ENCODE peak calls at places on chromosomes 5 and 9, in ten cellular contexts. J is ovary; Y is endothelial cell of umbilical vein; R is heart right ventricle; Z is AG09309; B is IMR-90; S is adrenal gland; V is CD8-positive, alpha-beta T cell; N is DND-41; C is Panc1. P is an unnamed sample.

GRCh38 chr5:88876714-88877113 is 6.3 kb downstream of the MEF2C start:
- DNase-seq in J (no peak), Y (no peak), R (no peak), Z (no peak), B (no peak), S (no peak), V (no peak), N (no peak), C (no peak), P (no peak)

GRCh38 chr5:23450187-23450586 is 57.2 kb upstream of the PRDM9 start:
- DNase-seq in J (no peak), Y (no peak), R (no peak), Z (no peak), B (no peak), S (no peak), V (no peak), N (no peak), C (no peak), P (no peak)

GRCh38 chr5:94613583-94613982 is 4.8 kb downstream of the KIAA0825 start:
- DNase-seq in J (no peak), Y (peak; percentile 24), R (no peak), Z (no peak), B (peak; percentile 13), S (no peak), V (no peak), N (no peak), C (no peak), P (no peak)

GRCh38 chr5:92758552-92758951 is 822.5 kb downstream of the NR2F1-AS1 start:
- DNase-seq in J (no peak), Y (peak; percentile 20), R (no peak), Z (no peak), B (peak; percentile 82), S (no peak), V (no peak), N (no peak), C (no peak), P (no peak)

GRCh38 chr9:22975921-22976320 is 529.3 kb downstream of the DMRTA1 start:
- DNase-seq in J (no peak), Y (peak; percentile 25), R (no peak), Z (no peak), B (peak; percentile 33), S (no peak), V (no peak), N (no peak), C (no peak), P (no peak)

GRCh38 chr9:93088656-93089015 is 7.4 kb upstream of the CARD19 start:
- DNase-seq in J (no peak), Y (no peak), R (no peak), Z (no peak), B (no peak), S (no peak), V (no peak), N (no peak), C (no peak), P (no peak)

GRCh38 chr9:135077497-135078200 is 9.8 kb upstream of the OLFM1 start:
- DNase-seq in J (no peak), Y (peak; percentile 7), R (no peak), Z (no peak), B (no peak), S (no peak), V (no peak), N (peak; percentile 35), C (no peak), P (peak; percentile 44)

GRCh38 chr9:129287595-129288305 is 109.7 kb upstream of the IER5L start:
- DNase-seq in J (peak; percentile 12), Y (no peak), R (no peak), Z (no peak), B (no peak), S (no peak), V (no peak), N (no peak), C (no peak), P (no peak)

GRCh38 chr5:134008257-134008749 is 3.5 kb upstream of the VDAC1 start:
- DNase-seq in J (no peak), Y (no peak), R (no peak), Z (no peak), B (no peak), S (no peak), V (no peak), N (no peak), C (no peak), P (no peak)

GRCh38 chr9:69584746-69585145 is 87.4 kb downstream of the APBA1 start:
- DNase-seq in J (no peak), Y (peak; percentile 36), R (no peak), Z (peak; percentile 16), B (no peak), S (no peak), V (no peak), N (no peak), C (no peak), P (no peak)

GRCh38 chr9:93568169-93568568 is 8.2 kb upstream of the PHF2 start:
- DNase-seq in J (no peak), Y (no peak), R (no peak), Z (no peak), B (no peak), S (no peak), V (no peak), N (no peak), C (no peak), P (no peak)

GRCh38 chr5:15555176-15555575 is 55.2 kb downstream of the FBXL7 start:
- DNase-seq in J (no peak), Y (no peak), R (no peak), Z (no peak), B (no peak), S (no peak), V (no peak), N (peak; percentile 91), C (no peak), P (no peak)

GRCh38 chr9:129282308-129283211 is 104.5 kb upstream of the IER5L start:
- DNase-seq in J (peak; percentile 24), Y (peak; percentile 20), R (no peak), Z (no peak), B (no peak), S (no peak), V (no peak), N (no peak), C (no peak), P (no peak)

GRCh38 chr9:111301195-111301594 is 28.8 kb downstream of the OR2K2 start:
- DNase-seq in J (no peak), Y (no peak), R (no peak), Z (peak; percentile 59), B (peak; percentile 67), S (no peak), V (no peak), N (no peak), C (no peak), P (no peak)

GRCh38 chr9:91848146-91848545 is 101.9 kb downstream of the ROR2 start:
- DNase-seq in J (no peak), Y (no peak), R (no peak), Z (no peak), B (no peak), S (no peak), V (no peak), N (no peak), C (no peak), P (no peak)

DNA sequence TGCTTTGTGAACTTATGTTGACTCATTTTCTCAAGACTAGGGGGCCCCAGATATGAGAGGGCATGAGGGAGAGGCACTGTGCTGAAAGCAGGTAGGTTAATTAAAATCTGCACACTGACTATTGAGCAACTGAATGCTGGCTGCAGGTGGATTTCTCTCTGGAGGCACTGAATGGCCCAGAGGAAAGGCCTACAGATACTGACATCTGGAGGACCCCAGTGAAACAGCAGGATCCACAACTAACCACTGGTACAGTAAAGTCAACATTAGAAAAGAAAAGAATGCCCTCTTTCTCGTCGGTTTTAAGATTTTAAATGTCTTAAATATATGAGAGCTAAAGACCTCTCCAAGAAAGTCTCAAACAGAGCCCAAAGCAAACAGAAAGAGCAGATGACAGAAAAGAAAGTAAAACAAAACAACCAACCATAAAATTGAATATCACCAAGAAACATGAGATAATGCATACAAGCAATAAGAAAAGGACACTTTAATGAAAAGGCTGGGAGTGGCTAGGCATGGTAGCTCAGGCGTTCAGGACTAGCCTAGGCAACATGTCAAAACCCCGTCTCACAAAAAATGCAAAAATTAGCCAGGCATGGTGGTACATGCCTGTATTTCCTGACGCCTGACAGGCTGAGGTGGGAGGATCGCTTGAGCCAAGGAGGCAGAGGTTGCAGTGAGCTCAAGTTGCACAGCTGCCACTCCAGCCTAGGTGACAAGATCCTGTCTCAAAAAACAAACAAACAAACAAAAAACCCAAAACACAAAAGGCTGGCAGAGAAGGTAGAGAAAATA is 43.3 kb downstream of the PUM3 start:
- DNase-seq in J (no peak), Y (no peak), R (no peak), Z (no peak), B (peak; percentile 36), S (no peak), V (no peak), N (peak; percentile 11), C (no peak), P (no peak)
- TF ChIP-seq CTCF in J (peak; percentile 8), Y (no peak), R (peak; percentile 40), Z (peak; percentile 55), B (peak; percentile 48), S (no peak), V (no peak), N (peak; percentile 44), C (no peak), P (no peak)

GRCh38 chr9:17219261-17219660 is 84.4 kb downstream of the CNTLN start:
- DNase-seq in J (no peak), Y (peak; percentile 16), R (no peak), Z (no peak), B (peak; percentile 10), S (no peak), V (no peak), N (no peak), C (no peak), P (no peak)
- TF ChIP-seq CTCF in J (no peak), Y (no peak), R (no peak), Z (peak; percentile 44), B (peak; percentile 51), S (peak; percentile 15), V (no peak), N (no peak), C (no peak), P (peak; percentile 11)

DNA sequence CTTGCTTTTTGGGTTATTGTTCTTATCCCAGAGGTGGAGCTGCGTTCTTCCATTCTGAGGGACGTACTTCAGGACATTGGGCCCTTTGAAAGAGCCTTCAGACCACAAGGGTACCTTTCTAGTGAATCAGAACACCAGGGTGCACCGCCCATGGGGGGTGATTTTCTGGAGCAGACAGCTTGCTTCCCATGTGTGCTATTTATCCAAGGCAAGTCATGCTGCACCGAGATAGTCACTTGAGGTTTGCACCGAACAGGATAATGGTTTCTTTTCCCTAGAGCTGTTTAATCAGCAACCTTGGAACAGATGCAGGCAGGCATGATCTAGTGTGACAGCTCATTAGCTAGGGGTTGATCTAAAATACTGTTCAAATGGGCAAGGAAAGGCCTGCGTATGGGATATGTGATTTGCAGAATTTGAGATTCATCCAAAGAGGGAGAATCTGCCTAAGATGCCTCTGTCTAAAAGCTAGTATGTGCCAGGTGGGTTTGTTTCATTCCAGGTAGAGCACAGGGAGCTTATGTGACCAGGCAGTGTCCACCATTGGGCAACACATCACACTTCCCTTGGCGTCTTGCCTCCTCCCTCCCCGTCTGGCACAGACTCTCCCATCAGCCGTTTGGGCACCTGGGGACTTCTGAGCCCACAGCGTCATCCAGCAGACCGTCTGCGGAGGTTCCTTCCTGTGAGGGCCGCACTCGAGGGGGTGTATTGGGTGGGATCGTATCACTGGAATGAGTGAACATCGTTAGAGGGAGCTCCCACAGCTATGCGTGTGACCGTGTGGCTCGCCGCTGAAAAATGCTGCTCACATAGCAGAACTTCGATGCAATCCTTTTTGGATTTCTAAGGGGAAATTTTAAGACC is 23.0 kb downstream of the ABL1 start:
- DNase-seq in J (peak; percentile 69), Y (peak; percentile 46), R (peak; percentile 74), Z (peak; percentile 67), B (peak; percentile 97), S (peak; percentile 42), V (no peak), N (no peak), C (no peak), P (no peak)
- TF ChIP-seq CTCF in J (no peak), Y (no peak), R (no peak), Z (peak; percentile 3), B (no peak), S (no peak), V (no peak), N (no peak), C (no peak), P (no peak)

GRCh38 chr9:87497604-87498045 is at the start of gene DAPK1:
- DNase-seq in J (peak; percentile 73), Y (peak; percentile 84), R (peak; percentile 21), Z (no peak), B (no peak), S (peak; percentile 22), V (no peak), N (no peak), C (no peak), P (no peak)
- TF ChIP-seq CTCF in J (peak; percentile 48), Y (peak; percentile 9), R (no peak), Z (no peak), B (no peak), S (no peak), V (no peak), N (no peak), C (no peak), P (peak; percentile 36)